ENCODE peak calls at places on chromosomes 1 and 21, in ten cellular contexts. P is PC-3, X is neural progenitor cell, W is endodermal cell, G is neuronal stem cell, R is IMR-90, S is colonic mucosa, B is SK-N-SH, O is mammary epithelial cell, M is fibroblast of lung. I is an unnamed sample.

GRCh38 chr1:179541774-179542173 is 34.0 kb downstream of the NPHS2 start:
- DNase-seq in P (no peak), O (no peak), W (no peak), X (no peak), R (no peak), M (no peak), S (no peak), G (no peak), B (no peak), I (no peak)

GRCh38 chr21:35100351-35100771 is 51.3 kb upstream of the RUNX1 start:
- DNase-seq in X (no peak), M (no peak), G (no peak), O (no peak), W (no peak), R (peak; percentile 11), B (no peak), S (no peak), P (no peak), I (no peak)

GRCh38 chr1:47827032-47827585 is 170.1 kb downstream of the TRABD2B start:
- DNase-seq in R (no peak), P (no peak), X (no peak), G (no peak), O (no peak), M (no peak), W (no peak), B (no peak), S (no peak), I (no peak)

GRCh38 chr1:231272880-231273279 is 31.9 kb downstream of the GNPAT start:
- DNase-seq in S (no peak), B (no peak), X (no peak), R (peak; percentile 53), P (no peak), M (no peak), G (no peak), O (no peak), W (no peak), I (no peak)

GRCh38 chr1:212671342-212672031 is 28.2 kb downstream of the BATF3 start:
- DNase-seq in O (peak; percentile 90), B (peak; percentile 40), G (no peak), R (peak; percentile 69), W (peak; percentile 84), M (peak; percentile 46), P (peak; percentile 91), S (no peak), X (no peak), I (no peak)

GRCh38 chr1:198889102-198889501 is 250.3 kb downstream of the PTPRC start:
- DNase-seq in X (no peak), R (no peak), O (no peak), W (no peak), S (no peak), B (no peak), P (no peak), M (no peak), G (no peak), I (no peak)

GRCh38 chr1:71089536-71090270 is 8.9 kb upstream of the ZRANB2 start:
- DNase-seq in B (no peak), M (peak; percentile 68), S (no peak), W (no peak), O (peak; percentile 10), G (no peak), P (peak; percentile 84), X (no peak), R (peak; percentile 69), I (no peak)

GRCh38 chr1:214192825-214193643 is 87.9 kb upstream of the SMYD2 start:
- DNase-seq in G (peak; percentile 54), X (peak; percentile 65), P (no peak), S (no peak), B (no peak), W (peak; percentile 59), R (no peak), O (no peak), M (no peak), I (no peak)

GRCh38 chr1:229266832-229267500 is 3.9 kb upstream of the RAB4A start:
- DNase-seq in O (no peak), P (no peak), R (no peak), B (no peak), S (no peak), M (no peak), W (no peak), G (no peak), X (no peak), I (no peak)

GRCh38 chr21:44301093-44301492 is 1.2 kb downstream of the PFKL start:
- DNase-seq in R (no peak), S (peak; percentile 39), O (no peak), M (no peak), G (no peak), X (no peak), P (no peak), W (no peak), B (no peak), I (no peak)

GRCh38 chr1:16076871-16077250 is 3.4 kb upstream of the FAM131C start:
- DNase-seq in S (no peak), M (peak; percentile 38), O (no peak), R (peak; percentile 33), B (peak; percentile 82), W (no peak), X (no peak), P (peak; percentile 75), G (no peak), I (no peak)

GRCh38 chr1:243407284-243408018 is 151.6 kb downstream of the SDCCAG8 start:
- DNase-seq in W (no peak), O (peak; percentile 34), M (peak; percentile 37), P (peak; percentile 48), B (no peak), X (no peak), R (peak; percentile 64), S (no peak), G (no peak), I (no peak)

GRCh38 chr1:29828526-29829447 is 592.5 kb downstream of the PTPRU start:
- DNase-seq in W (no peak), R (no peak), B (no peak), X (no peak), O (no peak), G (no peak), S (no peak), M (no peak), P (no peak), I (no peak)

GRCh38 chr1:93463960-93464359 is 16.0 kb downstream of the FNBP1L start:
- DNase-seq in G (no peak), P (no peak), S (no peak), B (no peak), M (peak; percentile 21), O (no peak), X (no peak), R (peak; percentile 15), W (no peak), I (no peak)
- H3K9me3 ChIP-seq in G (peaks cover 41% of the 10 kb centered on the region), P (no peaks in the 10 kb centered on the region), S (no peaks in the 10 kb centered on the region), B (peaks cover 7% of the 10 kb centered on the region), M (no peaks in the 10 kb centered on the region), O (no peaks in the 10 kb centered on the region), X (peaks cover 8% of the 10 kb centered on the region), R (peaks cover 3% of the 10 kb centered on the region), W (peaks cover 11% of the 10 kb centered on the region), I (no peaks in the 10 kb centered on the region)

GRCh38 chr1:156123356-156124196 is 9.1 kb downstream of the LMNA start:
- DNase-seq in O (peak; percentile 98), X (peak; percentile 78), P (peak; percentile 99), R (peak; percentile 98), G (peak; percentile 51), M (peak; percentile 98), S (peak; percentile 97), W (peak; percentile 96), B (peak; percentile 79), I (no peak)

GRCh38 chr1:156122086-156122485 is 7.6 kb downstream of the LMNA start:
- DNase-seq in B (no peak), O (no peak), W (no peak), X (no peak), S (no peak), R (no peak), G (no peak), M (no peak), P (no peak), I (no peak)

GRCh38 chr1:156121441-156121840 is 6.9 kb downstream of the LMNA start:
- DNase-seq in X (no peak), P (no peak), S (no peak), W (no peak), G (no peak), O (no peak), B (no peak), R (no peak), M (no peak), I (no peak)

GRCh38 chr1:156124557-156125483 is 10.3 kb downstream of the LMNA start:
- DNase-seq in M (peak; percentile 48), X (no peak), O (peak; percentile 64), G (no peak), W (peak; percentile 70), R (no peak), S (peak; percentile 89), P (peak; percentile 50), B (no peak), I (no peak)

GRCh38 chr1:156122519-156123355 is 8.2 kb downstream of the LMNA start:
- DNase-seq in G (no peak), P (peak; percentile 88), M (peak; percentile 94), O (peak; percentile 67), X (peak; percentile 29), W (peak; percentile 75), R (peak; percentile 92), S (peak; percentile 85), B (no peak), I (no peak)
- H3K9ac ChIP-seq in G (no peak overlapping the region), P (peak overlapping the region; percentile 93), M (peak overlapping the region; percentile 60), O (peak overlapping the region; percentile 78), X (no peak overlapping the region), W (peak overlapping the region; percentile 61), R (peak overlapping the region; percentile 70), S (peak overlapping the region; percentile 78), B (peak overlapping the region; percentile 97), I (peak overlapping the region; percentile 60)

GRCh38 chr1:77039739-77040138 is 172.5 kb downstream of the ST6GALNAC5 start:
- DNase-seq in P (peak; percentile 97), O (peak; percentile 95), R (peak; percentile 95), S (no peak), X (no peak), M (peak; percentile 96), W (no peak), B (no peak), G (no peak), I (no peak)

GRCh38 chr1:77036560-77036959 is 169.3 kb downstream of the ST6GALNAC5 start:
- DNase-seq in R (peak; percentile 56), X (peak; percentile 55), B (no peak), M (peak; percentile 59), W (peak; percentile 63), P (peak; percentile 56), G (no peak), S (no peak), O (peak; percentile 41), I (peak; percentile 20)

GRCh38 chr1:77040817-77041216 is 173.5 kb downstream of the ST6GALNAC5 start:
- DNase-seq in R (no peak), M (no peak), G (no peak), P (no peak), X (no peak), B (no peak), S (no peak), O (no peak), W (no peak), I (no peak)

GRCh38 chr1:77037038-77037437 is 169.8 kb downstream of the ST6GALNAC5 start:
- DNase-seq in S (no peak), R (no peak), M (no peak), W (no peak), P (no peak), O (no peak), B (no peak), X (no peak), G (no peak), I (no peak)

GRCh38 chr1:77037990-77038389 is 170.7 kb downstream of the ST6GALNAC5 start:
- DNase-seq in B (no peak), O (peak; percentile 21), P (no peak), S (no peak), G (no peak), W (no peak), X (no peak), M (no peak), R (no peak), I (no peak)
- H3K27ac ChIP-seq in B (no peak overlapping the region), O (no peak overlapping the region), P (no peak overlapping the region), S (no peak overlapping the region), G (no peak overlapping the region), W (no peak overlapping the region), X (no peak overlapping the region), M (no peak overlapping the region), R (no peak overlapping the region), I (no peak overlapping the region)

GRCh38 chr1:24735619-24736375 is 9.4 kb upstream of the CLIC4 start:
- DNase-seq in O (no peak), P (no peak), R (peak; percentile 52), B (peak; percentile 55), S (no peak), M (peak; percentile 77), X (peak; percentile 61), G (no peak), W (peak; percentile 87), I (no peak)
- H3K9me3 ChIP-seq in O (no peaks in the 10 kb centered on the region), P (no peaks in the 10 kb centered on the region), R (no peaks in the 10 kb centered on the region), B (no peaks in the 10 kb centered on the region), S (no peaks in the 10 kb centered on the region), M (no peaks in the 10 kb centered on the region), X (no peaks in the 10 kb centered on the region), G (no peaks in the 10 kb centered on the region), W (no peaks in the 10 kb centered on the region), I (no peaks in the 10 kb centered on the region)